ENCODE peak calls at places on chromosomes 11 and 22, in four cellular contexts. One of them, this sample, is unnamed.

GRCh38 chr11:87832216-87832615 is 343.0 kb downstream of the RAB38 start:
- DNase-seq in IMR-90: no peak
- DNase-seq in A549: no peak
- DNase-seq in HepG2: no peak
- DNase-seq in this sample: no peak

GRCh38 chr22:47591016-47591415 is 828.6 kb downstream of the TBC1D22A start:
- DNase-seq in IMR-90: no peak
- DNase-seq in A549: no peak
- DNase-seq in HepG2: no peak
- DNase-seq in this sample: no peak

GRCh38 chr11:18669211-18669593 is 29.4 kb upstream of the TMEM86A start:
- DNase-seq in HepG2: no peak
- DNase-seq in A549: no peak
- DNase-seq in IMR-90: no peak
- DNase-seq in this sample: no peak

GRCh38 chr22:16949561-16949960 is 58.5 kb downstream of the GAB4 start:
- DNase-seq in HepG2: no peak
- DNase-seq in IMR-90: no peak
- DNase-seq in A549: no peak
- DNase-seq in this sample: no peak

GRCh38 chr22:35918466-35918865 is 110.2 kb downstream of the RBFOX2 start:
- DNase-seq in HepG2: no peak
- DNase-seq in A549: no peak
- DNase-seq in IMR-90: no peak
- DNase-seq in this sample: no peak

GRCh38 chr22:42683599-42684283 is 34.5 kb upstream of the CYB5R3 start:
- DNase-seq in IMR-90: no peak
- DNase-seq in A549: no peak
- DNase-seq in HepG2: no peak
- DNase-seq in this sample: no peak

GRCh38 chr11:121318848-121319834 is 26.6 kb downstream of the SC5D start:
- DNase-seq in HepG2: peak; percentile 30
- DNase-seq in A549: peak; percentile 26
- DNase-seq in IMR-90: peak; percentile 56
- DNase-seq in this sample: no peak

GRCh38 chr11:21811572-21811971 is 381.3 kb upstream of the ANO5 start:
- DNase-seq in A549: peak; percentile 27
- DNase-seq in HepG2: peak; percentile 1
- DNase-seq in IMR-90: no peak
- DNase-seq in this sample: no peak

GRCh38 chr11:113796663-113797259 is 17.2 kb downstream of the CLDN25 start:
- DNase-seq in HepG2: peak; percentile 39
- DNase-seq in IMR-90: peak; percentile 34
- DNase-seq in A549: peak; percentile 31
- DNase-seq in this sample: peak; percentile 55

GRCh38 chr22:19855504-19856409 is 1.1 kb upstream of the GNB1L start:
- DNase-seq in IMR-90: peak; percentile 35
- DNase-seq in A549: peak; percentile 70
- DNase-seq in HepG2: peak; percentile 95
- DNase-seq in this sample: peak; percentile 94
- TF ChIP-seq MAZ in IMR-90: no peak
- TF ChIP-seq MAZ in A549: no peak
- TF ChIP-seq MAZ in HepG2: no peak
- TF ChIP-seq MAZ in this sample: no peak

GRCh38 chr11:125215205-125215565 is 50.6 kb downstream of the PKNOX2 start:
- DNase-seq in A549: no peak
- DNase-seq in HepG2: no peak
- DNase-seq in IMR-90: no peak
- DNase-seq in this sample: no peak

GRCh38 chr11:125214466-125215204 is 50.1 kb downstream of the PKNOX2 start:
- DNase-seq in IMR-90: no peak
- DNase-seq in A549: no peak
- DNase-seq in HepG2: no peak
- DNase-seq in this sample: no peak

GRCh38 chr11:125218336-125218735 is 53.8 kb downstream of the PKNOX2 start:
- DNase-seq in HepG2: no peak
- DNase-seq in IMR-90: no peak
- DNase-seq in A549: no peak
- DNase-seq in this sample: no peak

GRCh38 chr11:125211191-125211953 is 46.8 kb downstream of the PKNOX2 start:
- DNase-seq in HepG2: no peak
- DNase-seq in IMR-90: peak; percentile 10
- DNase-seq in A549: no peak
- DNase-seq in this sample: no peak

DNA sequence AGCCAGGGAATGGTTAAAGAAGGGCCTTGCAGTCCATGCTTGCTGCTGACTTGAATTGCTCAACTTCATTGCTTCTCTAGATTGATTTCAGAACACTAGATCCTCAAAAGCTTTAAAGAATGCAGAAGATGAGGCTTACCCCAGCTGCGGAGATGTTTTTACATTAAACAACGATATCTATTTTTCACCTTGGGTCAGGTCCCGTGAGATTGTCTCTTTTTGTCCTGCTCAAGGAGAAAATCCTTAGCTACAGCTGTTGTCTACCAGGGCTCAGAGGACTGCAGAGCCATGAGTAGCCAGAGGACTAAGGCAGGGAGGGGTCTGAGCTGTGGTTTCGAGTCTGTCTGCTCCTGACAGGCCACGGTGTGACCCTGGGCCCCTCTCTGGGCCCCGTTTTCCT is 51.4 kb downstream of the PKNOX2 start:
- DNase-seq in HepG2: no peak
- DNase-seq in A549: no peak
- DNase-seq in IMR-90: no peak
- DNase-seq in this sample: no peak
- TF ChIP-seq MAZ in HepG2: no peak
- TF ChIP-seq MAZ in A549: no peak
- TF ChIP-seq MAZ in IMR-90: no peak
- TF ChIP-seq MAZ in this sample: no peak

DNA sequence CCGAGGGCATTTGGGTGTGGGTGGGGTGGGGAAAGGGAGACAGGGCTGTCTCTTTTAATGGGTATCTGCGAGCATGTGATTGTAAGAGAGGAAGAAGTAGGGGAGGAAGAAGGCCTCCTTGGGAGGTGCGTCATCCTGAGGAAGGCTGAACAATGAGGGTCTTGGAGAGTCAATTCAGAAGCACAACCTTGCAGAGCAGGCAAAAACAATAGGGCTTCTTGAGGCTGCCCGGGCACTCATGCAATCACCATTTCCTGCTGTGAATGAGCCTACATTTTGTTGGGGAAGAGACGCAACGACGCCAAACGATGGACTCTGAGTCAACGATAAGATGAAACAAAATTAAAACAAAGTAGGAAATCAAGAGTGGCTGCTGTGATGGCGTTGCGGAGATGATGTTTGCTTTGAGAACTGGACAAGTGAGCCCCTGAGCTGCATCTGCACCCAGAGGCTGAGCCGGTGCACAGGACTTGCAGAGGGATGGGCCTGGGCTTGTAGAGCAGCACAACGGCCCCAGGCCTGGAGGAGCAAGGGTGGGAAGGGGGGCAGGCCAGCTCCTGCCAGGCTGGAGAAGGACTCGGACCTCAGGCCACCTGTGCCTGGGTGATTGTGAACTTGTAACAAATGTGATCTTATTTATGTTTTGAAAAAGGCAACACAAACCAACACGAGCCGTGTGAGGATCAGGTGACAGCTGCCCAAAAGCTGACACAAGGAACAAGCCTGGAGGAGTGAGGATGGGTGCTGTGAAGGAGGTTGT is 92.3 kb upstream of the B3GAT1 start:
- DNase-seq in A549: no peak
- DNase-seq in HepG2: no peak
- DNase-seq in IMR-90: no peak
- DNase-seq in this sample: no peak
- TF ChIP-seq MAZ in A549: no peak
- TF ChIP-seq MAZ in HepG2: no peak
- TF ChIP-seq MAZ in IMR-90: no peak
- TF ChIP-seq MAZ in this sample: no peak

DNA sequence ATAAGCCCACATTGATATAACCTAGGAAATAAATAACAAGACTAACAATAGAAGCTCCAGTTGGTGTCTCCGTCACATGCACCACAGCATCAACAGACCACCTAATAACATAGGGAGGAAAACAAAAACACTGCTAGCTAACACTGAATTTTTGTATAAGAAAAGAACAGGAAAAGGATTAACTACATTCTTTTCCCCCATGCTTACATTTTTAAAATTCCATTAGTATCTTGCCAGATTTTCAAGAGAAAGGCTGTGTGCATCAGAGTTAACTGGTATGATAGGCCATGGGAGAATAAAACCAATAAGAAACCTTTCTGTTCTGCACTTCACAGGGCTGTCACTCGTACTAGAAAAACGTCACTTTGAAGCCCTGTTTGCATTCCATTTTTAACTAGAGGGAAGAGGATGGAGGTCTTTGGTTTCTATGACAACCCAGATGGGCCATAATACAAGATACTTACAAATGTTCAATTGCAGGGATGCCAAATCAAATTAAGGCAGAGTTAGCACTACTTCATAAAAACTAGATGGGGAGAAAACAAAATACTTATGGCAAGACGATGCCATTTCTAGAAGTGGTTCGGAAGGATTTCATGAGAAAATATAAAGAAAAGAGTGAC is 79.1 kb downstream of the LARGE2 start:
- DNase-seq in HepG2: no peak
- DNase-seq in A549: no peak
- DNase-seq in IMR-90: peak; percentile 70
- DNase-seq in this sample: no peak
- TF ChIP-seq MAZ in HepG2: no peak
- TF ChIP-seq MAZ in A549: no peak
- TF ChIP-seq MAZ in IMR-90: no peak
- TF ChIP-seq MAZ in this sample: no peak

DNA sequence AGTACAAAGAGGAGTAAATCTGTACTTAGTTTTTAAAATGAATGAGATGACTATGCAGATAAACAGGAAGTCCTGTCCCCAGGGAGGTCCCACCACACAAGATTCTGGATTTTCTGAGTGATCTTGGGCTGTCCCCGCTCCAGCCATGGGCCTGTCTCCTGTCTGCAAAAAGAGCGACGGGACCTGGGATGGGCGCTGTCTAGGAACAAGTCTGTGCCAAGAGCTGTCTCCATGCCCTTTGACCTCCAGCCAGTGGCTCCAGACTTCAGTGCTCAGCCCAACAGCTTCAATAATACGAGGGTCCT is 6.0 kb downstream of the CSNK1E start:
- DNase-seq in HepG2: no peak
- DNase-seq in A549: no peak
- DNase-seq in IMR-90: no peak
- DNase-seq in this sample: no peak
- TF ChIP-seq MAZ in HepG2: no peak
- TF ChIP-seq MAZ in A549: no peak
- TF ChIP-seq MAZ in IMR-90: no peak
- TF ChIP-seq MAZ in this sample: no peak

GRCh38 chr11:85923455-85923854 is 68.3 kb downstream of the CCDC83 start:
- DNase-seq in IMR-90: no peak
- DNase-seq in A549: no peak
- DNase-seq in HepG2: peak; percentile 82
- DNase-seq in this sample: no peak
- TF ChIP-seq MAZ in IMR-90: no peak
- TF ChIP-seq MAZ in A549: no peak
- TF ChIP-seq MAZ in HepG2: no peak
- TF ChIP-seq MAZ in this sample: no peak

GRCh38 chr11:2807276-2807681 is 78.3 kb downstream of the CDKN1C start:
- DNase-seq in HepG2: peak; percentile 27
- DNase-seq in IMR-90: no peak
- DNase-seq in A549: no peak
- DNase-seq in this sample: no peak
- TF ChIP-seq MAZ in HepG2: no peak
- TF ChIP-seq MAZ in IMR-90: no peak
- TF ChIP-seq MAZ in A549: no peak
- TF ChIP-seq MAZ in this sample: no peak

DNA sequence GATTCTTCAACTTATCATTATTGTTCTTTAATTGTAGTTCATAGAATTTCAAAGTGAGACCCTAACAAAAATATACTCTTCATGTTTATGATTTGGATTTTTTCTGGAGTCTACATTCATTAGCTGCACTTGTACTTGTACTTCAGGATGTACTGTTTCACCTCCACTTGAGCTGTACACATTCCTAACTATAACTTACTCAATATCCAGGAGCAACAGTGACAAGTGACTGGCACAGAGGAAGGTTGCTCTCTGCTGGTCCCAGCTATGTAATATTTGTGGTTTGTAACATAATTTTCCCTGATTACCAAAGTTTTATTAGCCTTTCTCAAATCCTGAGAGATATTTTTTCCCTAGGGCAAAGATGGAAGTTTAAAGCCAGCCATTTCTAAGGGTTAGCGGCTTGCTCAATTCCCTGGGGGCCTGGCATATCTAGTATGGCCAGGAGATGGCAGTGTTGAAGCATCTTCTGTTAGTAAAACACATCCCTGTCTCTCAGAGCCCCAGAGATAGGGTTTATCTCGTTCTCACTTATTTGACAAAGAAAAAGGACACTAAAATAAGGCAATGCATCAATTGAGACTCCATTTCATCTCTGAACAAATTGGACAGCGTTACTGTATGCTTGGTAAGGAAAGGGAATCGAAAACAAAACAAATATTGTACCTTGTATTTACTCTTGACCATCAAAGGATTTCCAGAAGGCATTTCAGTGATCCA is 14.2 kb downstream of the OR52A5 start:
- DNase-seq in HepG2: peak; percentile 46
- DNase-seq in A549: peak; percentile 68
- DNase-seq in IMR-90: peak; percentile 76
- DNase-seq in this sample: peak; percentile 72
- TF ChIP-seq MAZ in HepG2: no peak
- TF ChIP-seq MAZ in A549: no peak
- TF ChIP-seq MAZ in IMR-90: no peak
- TF ChIP-seq MAZ in this sample: no peak